ENCODE peak calls at places on chromosomes 13 and 19, in five cellular contexts. C is Panc1, J is stomach, K is HCT116, E is breast epithelium. P is an unnamed sample.

GRCh38 chr19:13092608-13093260 is 9.9 kb downstream of the LYL1 start:
- DNase-seq in C (no peak), K (no peak), E (no peak), J (no peak), P (no peak)

GRCh38 chr13:42574011-42574410 is at the start of gene TNFSF11:
- DNase-seq in K (no peak), J (no peak), C (no peak), E (no peak), P (no peak)

GRCh38 chr19:14089662-14090508 is 666 bp downstream of the SAMD1 start:
- DNase-seq in C (no peak), E (no peak), J (peak), K (no peak), P (peak)

GRCh38 chr19:47239610-47240296 is 8.8 kb upstream of the BBC3 start:
- DNase-seq in J (peak), C (no peak), K (no peak), E (no peak), P (peak)

GRCh38 chr19:48466571-48467325 is 2.4 kb upstream of the CYTH2 start:
- DNase-seq in J (no peak), C (no peak), K (no peak), E (no peak), P (no peak)

GRCh38 chr19:18304496-18305312 is 18.2 kb downstream of the LSM4 start:
- DNase-seq in J (peak), E (peak), K (no peak), C (no peak), P (peak)

GRCh38 chr13:80458546-80458945 is 117.6 kb upstream of the SPRY2 start:
- DNase-seq in K (no peak), E (no peak), C (no peak), J (no peak), P (no peak)

GRCh38 chr19:3210347-3211017 is 14.0 kb upstream of the CELF5 start:
- DNase-seq in K (peak), J (peak), C (peak), E (no peak), P (peak)

GRCh38 chr19:51140441-51140840 is 1.7 kb upstream of the SIGLEC7 start:
- DNase-seq in J (no peak), K (no peak), E (no peak), C (no peak), P (no peak)

GRCh38 chr19:35264281-35265125 is 4.3 kb upstream of the USF2 start:
- DNase-seq in C (no peak), J (peak), K (no peak), E (peak), P (peak)

GRCh38 chr19:41299755-41300089 is 10.2 kb upstream of the CCDC97 start:
- DNase-seq in C (no peak), E (no peak), K (no peak), J (peak), P (no peak)

GRCh38 chr19:30253581-30253996 is 118.6 kb upstream of the ZNF536 start:
- DNase-seq in J (no peak), E (no peak), C (no peak), K (no peak), P (no peak)

GRCh38 chr19:53521373-53522202 is 16.4 kb upstream of the ZNF331 start:
- DNase-seq in J (no peak), E (no peak), C (no peak), K (no peak), P (no peak)

GRCh38 chr19:41175825-41176734 is 16.9 kb upstream of the CYP2S1 start:
- DNase-seq in K (peak), C (no peak), E (no peak), J (peak), P (no peak)

GRCh38 chr13:109371066-109371465 is 415.3 kb downstream of the IRS2 start:
- DNase-seq in C (no peak), E (no peak), J (no peak), K (no peak), P (no peak)

GRCh38 chr19:38168632-38169031 is 55.4 kb downstream of the DPF1 start:
- DNase-seq in C (no peak), J (no peak), E (no peak), K (no peak), P (no peak)

GRCh38 chr13:49641810-49642291 is 13.5 kb downstream of the ARL11 start:
- DNase-seq in K (no peak), J (no peak), C (no peak), E (no peak), P (peak)

GRCh38 chr19:32676186-32676894 is 692 bp downstream of the RGS9BP start:
- DNase-seq in E (no peak), K (no peak), J (peak), C (no peak), P (peak)

GRCh38 chr19:32675720-32676185 is at the start of gene RGS9BP:
- DNase-seq in C (no peak), K (no peak), J (peak), E (peak), P (peak)

GRCh38 chr19:32674153-32674958 is 624 bp downstream of the ANKRD27 start:
- DNase-seq in J (no peak), E (no peak), K (no peak), C (no peak), P (peak)

GRCh38 chr19:32673573-32673972 is 1.4 kb downstream of the ANKRD27 start:
- DNase-seq in E (no peak), J (no peak), C (no peak), K (no peak), P (no peak)

DNA sequence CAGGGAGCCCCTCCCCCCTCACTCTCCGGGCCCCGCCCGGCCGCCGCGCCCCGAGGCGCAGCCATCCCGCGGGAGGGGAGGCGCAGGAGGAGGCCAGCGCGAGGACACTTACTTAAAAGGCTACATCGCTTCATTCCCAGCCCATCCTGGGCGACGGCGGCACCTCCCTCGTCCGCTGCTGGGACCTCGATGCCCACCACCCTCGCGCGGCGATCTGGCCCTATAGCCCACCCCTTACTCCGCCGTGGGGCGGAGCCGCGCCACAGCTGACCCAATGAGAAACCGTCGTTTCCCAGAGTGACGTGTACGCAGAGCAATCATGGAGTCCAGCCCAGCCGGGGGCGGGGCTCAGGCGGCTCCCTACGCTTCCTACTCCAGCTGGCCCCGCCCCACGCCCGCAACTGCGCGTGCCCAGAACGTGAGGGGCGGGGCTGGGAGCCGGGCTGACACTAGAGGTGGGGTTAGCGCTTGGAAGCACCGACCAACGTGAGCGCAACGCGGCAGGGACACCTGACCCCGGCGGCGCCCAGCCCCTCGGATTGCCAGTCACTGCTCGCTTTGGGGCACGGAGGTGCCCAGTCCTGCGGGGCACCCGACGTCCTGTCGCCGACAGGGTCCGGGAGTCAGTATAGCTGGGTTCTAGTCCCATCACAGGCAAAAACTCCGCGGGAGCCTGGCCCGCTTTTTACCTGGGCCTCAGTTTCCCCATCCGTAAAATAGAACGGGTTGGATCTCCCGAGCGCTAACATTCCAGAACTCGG is at the start of gene ANKRD27:
- DNase-seq in C (peak), E (peak), K (peak), J (peak), P (peak)
- TF ChIP-seq CTCF in C (no peak), E (no peak), K (no peak), J (no peak), P (no peak)

DNA sequence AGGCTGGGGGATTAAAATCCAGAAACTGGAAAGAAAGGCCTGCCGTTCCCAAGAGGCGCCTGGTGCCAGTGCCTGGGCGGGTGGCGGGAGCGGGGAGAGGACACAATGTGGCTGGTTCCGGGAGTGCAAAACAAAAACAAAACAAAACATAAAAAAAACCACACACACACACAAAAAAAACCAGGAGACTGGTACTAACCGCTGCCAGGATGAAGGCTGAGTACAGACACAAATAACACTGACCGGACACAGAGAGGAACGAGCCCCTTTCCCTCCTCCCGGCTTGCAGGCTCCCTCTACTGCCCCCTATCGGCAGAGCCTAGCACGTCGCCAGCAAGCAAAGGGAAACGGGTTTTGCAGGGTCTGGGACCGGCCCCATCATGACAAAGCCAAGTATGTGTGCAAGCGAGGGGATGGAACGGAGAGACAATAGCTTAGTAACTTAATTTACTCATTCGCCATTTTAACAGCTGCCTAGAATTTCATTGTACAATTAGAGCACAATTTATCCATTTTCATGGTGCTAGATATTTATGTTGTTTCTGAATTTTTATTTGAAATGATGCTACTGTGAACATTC is 17.9 kb upstream of the ZDHHC20 start:
- DNase-seq in J (peak), C (peak), E (peak), K (peak), P (peak)
- H3K4me3 ChIP-seq in J (peak), C (peak), E (peak), K (peak), P (peak)

GRCh38 chr13:29849731-29850212 is 645 bp downstream of the UBL3 start:
- DNase-seq in C (no peak), K (no peak), E (peak), J (peak), P (peak)
- TF ChIP-seq POLR2AphosphoS5 in C (no peak), K (no peak), E (no peak), J (no peak), P (no peak)

DNA sequence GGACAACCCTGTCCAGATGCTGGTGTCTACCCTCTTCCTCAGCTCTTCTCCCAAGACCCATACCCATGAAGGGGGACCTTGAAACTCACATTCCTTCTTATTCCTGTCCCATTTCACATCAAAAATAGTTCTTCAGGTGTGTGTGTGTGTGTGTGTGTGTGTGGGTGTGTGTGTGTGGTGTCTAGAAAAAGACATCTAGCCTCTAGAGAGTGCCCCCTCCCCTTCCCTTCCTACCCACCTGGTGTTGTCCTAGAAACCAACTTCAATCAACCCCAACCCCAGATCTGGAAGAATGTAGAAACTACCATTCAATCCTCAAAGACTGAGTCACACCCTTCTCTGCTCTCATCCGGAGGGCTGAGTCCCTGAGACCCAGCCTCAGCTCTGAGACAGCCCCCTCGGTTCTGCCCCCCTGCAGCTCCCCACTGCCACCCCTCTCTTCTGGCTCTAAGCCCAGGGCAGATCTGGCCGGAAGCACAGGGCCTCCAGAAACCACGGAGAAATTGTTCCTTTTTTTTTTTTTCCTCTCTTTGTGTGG is 3.5 kb downstream of the KCNN4 start:
- DNase-seq in C (no peak), J (no peak), K (no peak), E (no peak), P (peak)
- TF ChIP-seq CTCF in C (no peak), J (no peak), K (no peak), E (no peak), P (no peak)

GRCh38 chr19:4370418-4371041 is 27.2 kb downstream of the MPND start:
- DNase-seq in J (no peak), C (no peak), E (no peak), K (no peak), P (no peak)
- H3K4me3 ChIP-seq in J (no peak), C (no peak), E (no peak), K (no peak), P (no peak)

DNA sequence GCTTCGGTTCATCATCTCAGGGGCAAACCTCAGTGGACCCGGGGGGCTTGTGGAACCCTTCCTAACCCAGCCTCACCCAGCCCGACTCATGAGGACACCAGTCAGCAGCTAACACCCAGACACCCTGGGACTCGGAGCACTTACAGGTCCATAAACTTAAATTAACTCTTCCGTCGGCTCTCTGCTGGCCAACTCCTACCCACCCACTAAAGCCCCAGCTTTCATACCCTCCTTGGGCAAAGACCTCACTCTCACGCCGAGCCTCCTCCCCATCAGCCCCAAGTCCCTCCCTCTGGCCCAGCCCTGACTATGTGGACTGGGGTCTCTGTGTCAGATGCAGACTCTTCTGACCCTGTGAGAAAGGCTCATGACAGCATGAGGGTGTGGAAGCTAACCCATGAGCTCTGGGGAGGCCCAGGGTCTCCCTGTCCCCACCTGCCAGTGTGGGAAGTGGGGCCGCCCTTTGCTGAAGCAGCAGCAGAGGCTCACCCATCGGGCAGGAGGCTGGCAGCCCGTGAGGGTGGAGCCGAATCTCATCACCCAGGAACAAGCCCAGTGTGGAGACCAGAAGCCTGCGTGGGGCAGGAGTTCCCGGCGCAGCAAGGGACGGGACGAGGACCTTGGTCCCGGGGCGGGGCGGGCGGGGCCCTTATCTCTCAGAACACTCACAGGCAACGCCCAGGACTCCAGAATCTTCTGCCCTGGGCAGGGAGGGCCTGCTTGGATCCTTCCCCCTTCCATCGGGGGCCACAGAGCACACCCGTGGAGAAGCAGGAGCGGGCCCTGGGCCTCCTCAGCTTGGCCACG is 19.8 kb downstream of the TCF3 start:
- DNase-seq in J (no peak), E (no peak), K (no peak), C (no peak), P (no peak)
- TF ChIP-seq POLR2AphosphoS5 in J (no peak), E (no peak), K (no peak), C (no peak), P (peak)

GRCh38 chr19:11597202-11598102 is at the start of gene ZNF627:
- DNase-seq in E (peak), K (peak), C (peak), J (peak), P (peak)
- TF ChIP-seq CTCF in E (peak), K (no peak), C (no peak), J (no peak), P (peak)

GRCh38 chr13:41364043-41364442 is 53.0 kb downstream of the NAA16 start:
- DNase-seq in J (no peak), K (no peak), C (no peak), E (no peak), P (no peak)
- H3K4me3 ChIP-seq in J (no peak), K (no peak), C (no peak), E (no peak), P (no peak)

DNA sequence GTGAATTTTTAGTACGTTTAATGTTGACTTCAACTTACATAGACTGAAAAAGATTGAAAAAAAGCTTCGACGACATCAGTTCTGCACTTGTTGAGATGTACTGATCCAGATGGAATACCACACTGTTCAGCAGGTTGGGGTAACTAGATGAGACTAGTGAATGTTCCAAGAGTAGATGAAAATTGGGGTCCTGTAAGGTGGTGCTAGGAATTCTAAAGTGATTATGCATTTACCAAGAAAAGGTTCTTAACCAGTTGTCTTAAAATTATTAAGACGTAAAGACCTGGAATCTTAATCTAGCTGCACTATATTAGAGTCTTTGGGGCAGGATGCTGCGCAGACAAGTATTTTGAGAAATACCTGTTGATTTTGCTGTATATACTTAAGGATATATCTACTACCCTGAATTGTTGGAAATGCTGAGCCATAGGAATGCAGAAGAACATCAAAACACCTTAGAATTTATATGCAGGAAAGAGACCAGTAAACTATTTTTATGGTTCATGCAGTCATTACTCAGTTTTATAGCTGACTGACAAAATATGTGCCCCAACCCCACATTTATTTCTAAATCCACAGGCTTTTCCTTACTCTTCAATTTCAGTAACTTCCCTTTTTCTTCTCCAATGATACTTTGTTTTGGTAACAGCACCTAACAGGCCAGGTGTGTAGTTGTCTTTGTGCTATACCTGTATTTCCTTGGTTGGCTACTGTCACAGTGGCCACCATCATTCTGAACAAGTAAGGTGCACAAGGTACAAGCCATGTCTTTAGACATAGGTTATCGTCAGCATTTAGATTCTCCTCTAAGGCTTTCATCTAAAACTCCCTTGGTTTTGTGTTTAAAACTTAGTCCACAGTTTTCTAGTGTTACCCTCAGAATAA is 8.6 kb downstream of the MIR17HG start:
- DNase-seq in C (no peak), K (no peak), E (no peak), J (no peak), P (no peak)
- TF ChIP-seq POLR2AphosphoS5 in C (peak), K (peak), E (no peak), J (no peak), P (no peak)

GRCh38 chr13:91133941-91134772 is 213.3 kb upstream of the MIR17HG start:
- DNase-seq in K (peak), J (peak), C (peak), E (peak), P (no peak)
- TF ChIP-seq CTCF in K (peak), J (no peak), C (peak), E (peak), P (peak)

P was measured in spleen.